ENCODE peak calls at places on chromosomes 11 and 22, in ten cellular contexts. G is body of pancreas, F is right lobe of liver, I is spleen, N is transverse colon, H is HCT116, B is uterus, C is Peyer's patch, A is esophagus muscularis mucosa, Y is A549. P is an unnamed sample. For H3K4me1, the result is how much of the 10 kb centered on the place peaks cover.

GRCh38 chr11:46611526-46612304 is 5.3 kb downstream of the HARBI1 start:
- DNase-seq in H (no peak), N (no peak), G (no peak), Y (no peak), C (no peak), I (no peak), B (no peak), A (no peak), F (no peak), P (no peak)

GRCh38 chr22:22390989-22391388 is 117.6 kb downstream of the ZNF280B start:
- DNase-seq in A (peak), B (no peak), F (no peak), Y (no peak), C (no peak), H (no peak), N (no peak), G (no peak), I (no peak), P (no peak)

GRCh38 chr11:88103337-88104206 is 71.7 kb downstream of the RAB38 start:
- DNase-seq in I (no peak), A (no peak), N (peak), G (peak), C (no peak), B (no peak), Y (peak), H (peak), F (peak), P (peak)

GRCh38 chr11:2803186-2804057 is 82.2 kb downstream of the CDKN1C start:
- DNase-seq in B (peak), H (no peak), C (peak), Y (no peak), N (peak), A (no peak), F (peak), G (peak), I (peak), P (peak)

GRCh38 chr22:38230108-38230825 is 28.5 kb downstream of the MAFF start:
- DNase-seq in B (no peak), Y (no peak), F (no peak), N (peak), A (no peak), I (no peak), C (peak), G (peak), H (no peak), P (no peak)

GRCh38 chr11:8318536-8318935 is 54.9 kb upstream of the LMO1 start:
- DNase-seq in G (no peak), C (peak), I (peak), A (no peak), H (no peak), Y (no peak), F (no peak), N (no peak), B (no peak), P (no peak)

GRCh38 chr11:121891134-121891533 is 224.9 kb downstream of the BLID start:
- DNase-seq in N (no peak), G (no peak), Y (no peak), F (no peak), B (no peak), H (no peak), A (no peak), C (no peak), I (no peak), P (no peak)

GRCh38 chr11:132202621-132203020 is 832.2 kb downstream of the NTM start:
- DNase-seq in N (no peak), I (no peak), Y (no peak), A (no peak), G (no peak), B (no peak), F (no peak), C (no peak), H (no peak), P (no peak)

GRCh38 chr11:23732026-23732425 is 764.8 kb upstream of the LUZP2 start:
- DNase-seq in F (no peak), I (peak), A (no peak), Y (no peak), H (no peak), N (no peak), B (no peak), C (no peak), G (no peak), P (no peak)

GRCh38 chr11:86608251-86608799 is 64.1 kb downstream of the ME3 start:
- DNase-seq in G (peak), I (no peak), A (peak), B (peak), N (peak), H (peak), F (peak), C (peak), Y (peak), P (peak)

GRCh38 chr11:1488575-1489180 is 2.1 kb upstream of the MOB2 start:
- DNase-seq in H (no peak), B (no peak), Y (no peak), F (no peak), G (peak), C (no peak), A (no peak), I (peak), N (no peak), P (no peak)

GRCh38 chr22:48496226-48496845 is 1331.3 kb downstream of the BRD1 start:
- DNase-seq in G (no peak), F (no peak), Y (no peak), C (peak), H (no peak), B (no peak), I (peak), A (no peak), N (no peak), P (no peak)

GRCh38 chr22:23278883-23279675 is 98.8 kb downstream of the BCR start:
- DNase-seq in G (peak), A (no peak), N (peak), B (peak), C (peak), H (no peak), F (no peak), I (no peak), Y (peak), P (no peak)

GRCh38 chr22:37329239-37330140 is 47.2 kb downstream of the CYTH4 start:
- DNase-seq in C (no peak), Y (no peak), N (no peak), B (no peak), A (no peak), H (no peak), I (no peak), G (no peak), F (no peak), P (no peak)

GRCh38 chr22:22878801-22879674 is 8.6 kb upstream of the IGLL5 start:
- DNase-seq in C (no peak), F (no peak), G (no peak), B (no peak), A (no peak), H (no peak), Y (no peak), N (no peak), I (no peak), P (no peak)

GRCh38 chr11:65786008-65786785 is 666 bp upstream of the OVOL1 start:
- DNase-seq in A (no peak), G (peak), N (no peak), I (no peak), Y (no peak), F (no peak), H (no peak), C (no peak), B (no peak), P (no peak)

GRCh38 chr11:31805037-31805628 is 6.0 kb downstream of the PAX6 start:
- DNase-seq in C (peak), B (no peak), A (peak), N (no peak), Y (no peak), I (no peak), G (no peak), F (no peak), H (no peak), P (no peak)

GRCh38 chr22:45688606-45689080 is 17.0 kb downstream of the ATXN10 start:
- DNase-seq in B (no peak), G (peak), Y (peak), I (no peak), A (no peak), H (peak), F (peak), C (no peak), N (no peak), P (no peak)

GRCh38 chr22:50261615-50262459 is at the start of gene MAPK12:
- DNase-seq in B (no peak), C (no peak), H (no peak), F (no peak), I (no peak), G (no peak), A (no peak), N (no peak), Y (no peak), P (no peak)

GRCh38 chr11:62646825-62647608 is 604 bp upstream of the GANAB start:
- DNase-seq in Y (no peak), G (no peak), N (no peak), F (peak), C (no peak), I (peak), H (no peak), A (no peak), B (no peak), P (no peak)

GRCh38 chr11:3959015-3959917 is 103.8 kb downstream of the STIM1 start:
- DNase-seq in F (no peak), C (no peak), N (no peak), A (no peak), G (no peak), I (no peak), B (no peak), Y (peak), H (no peak), P (no peak)

GRCh38 chr11:106101797-106102196 is 24.3 kb downstream of the AASDHPPT start:
- DNase-seq in I (no peak), G (no peak), N (no peak), C (no peak), Y (no peak), B (no peak), H (no peak), F (no peak), A (no peak), P (no peak)

GRCh38 chr22:23984430-23984829 is 4.5 kb downstream of the GSTT2 start:
- DNase-seq in Y (no peak), I (no peak), F (no peak), A (no peak), G (no peak), C (no peak), B (no peak), N (no peak), H (peak), P (no peak)

GRCh38 chr11:107699371-107700348 is 12.2 kb downstream of the SLN start:
- DNase-seq in F (no peak), C (no peak), Y (no peak), H (no peak), B (no peak), I (no peak), N (no peak), A (no peak), G (no peak), P (no peak)

GRCh38 chr22:27084130-27084529 is 426.7 kb downstream of the MIAT start:
- DNase-seq in B (no peak), N (no peak), C (no peak), F (no peak), A (no peak), I (no peak), Y (no peak), H (no peak), G (no peak), P (no peak)

GRCh38 chr11:95322546-95322945 is 91.5 kb upstream of the SESN3 start:
- DNase-seq in I (no peak), G (no peak), H (no peak), C (no peak), B (no peak), F (no peak), N (no peak), A (no peak), Y (no peak), P (no peak)

GRCh38 chr22:36253523-36254490 is 874 bp downstream of the APOL1 start:
- DNase-seq in C (no peak), A (no peak), G (peak), N (peak), B (peak), H (no peak), I (no peak), F (peak), Y (no peak), P (peak)

GRCh38 chr11:8230178-8230859 is 33.4 kb downstream of the LMO1 start:
- DNase-seq in F (no peak), H (no peak), I (peak), B (no peak), G (no peak), N (no peak), C (no peak), A (no peak), Y (no peak), P (no peak)

GRCh38 chr11:69950120-69950519 is 128.0 kb upstream of the ANO1 start:
- DNase-seq in H (peak), N (peak), G (no peak), I (peak), C (peak), A (no peak), F (peak), Y (peak), B (no peak), P (no peak)

GRCh38 chr11:76861490-76861953 is 804 bp downstream of the ACER3 start:
- DNase-seq in N (no peak), C (no peak), A (no peak), I (no peak), G (no peak), B (no peak), H (no peak), Y (no peak), F (no peak), P (no peak)

GRCh38 chr22:33389927-33390326 is 331.7 kb upstream of the SYN3 start:
- DNase-seq in G (no peak), A (no peak), H (no peak), I (no peak), N (no peak), B (no peak), C (no peak), F (no peak), Y (no peak), P (no peak)

GRCh38 chr11:69217276-69218105 is 61.8 kb downstream of the SMIM38 start:
- DNase-seq in H (no peak), C (peak), I (no peak), Y (no peak), G (peak), F (peak), B (no peak), A (no peak), N (peak), P (no peak)

GRCh38 chr22:26621663-26622062 is at the start of gene CRYBA4:
- DNase-seq in I (no peak), B (no peak), C (no peak), N (no peak), F (no peak), G (no peak), H (no peak), A (no peak), Y (no peak), P (no peak)

GRCh38 chr11:18731949-18732821 is 6.2 kb upstream of the IGSF22 start:
- DNase-seq in B (peak), C (peak), A (no peak), Y (peak), N (peak), F (no peak), H (peak), G (peak), I (no peak), P (peak)

GRCh38 chr11:69644962-69645675 is 4.2 kb downstream of the CCND1 start:
- DNase-seq in Y (no peak), C (no peak), H (no peak), A (no peak), I (peak), G (no peak), F (no peak), N (no peak), B (no peak), P (peak)

GRCh38 chr11:112958670-112959069 is 2.5 kb upstream of the NCAM1 start:
- DNase-seq in H (no peak), I (no peak), Y (peak), G (no peak), B (peak), C (no peak), N (no peak), F (no peak), A (no peak), P (no peak)

GRCh38 chr11:126262216-126262615 is 6.5 kb downstream of the SRPRA start:
- DNase-seq in I (no peak), C (no peak), A (no peak), H (no peak), B (no peak), F (no peak), N (no peak), Y (no peak), G (no peak), P (no peak)
- TF ChIP-seq POLR2A in I (no peak), C (no peak), A (no peak), H (no peak), B (no peak), F (no peak), N (no peak), Y (no peak), G (no peak), P (no peak)

DNA sequence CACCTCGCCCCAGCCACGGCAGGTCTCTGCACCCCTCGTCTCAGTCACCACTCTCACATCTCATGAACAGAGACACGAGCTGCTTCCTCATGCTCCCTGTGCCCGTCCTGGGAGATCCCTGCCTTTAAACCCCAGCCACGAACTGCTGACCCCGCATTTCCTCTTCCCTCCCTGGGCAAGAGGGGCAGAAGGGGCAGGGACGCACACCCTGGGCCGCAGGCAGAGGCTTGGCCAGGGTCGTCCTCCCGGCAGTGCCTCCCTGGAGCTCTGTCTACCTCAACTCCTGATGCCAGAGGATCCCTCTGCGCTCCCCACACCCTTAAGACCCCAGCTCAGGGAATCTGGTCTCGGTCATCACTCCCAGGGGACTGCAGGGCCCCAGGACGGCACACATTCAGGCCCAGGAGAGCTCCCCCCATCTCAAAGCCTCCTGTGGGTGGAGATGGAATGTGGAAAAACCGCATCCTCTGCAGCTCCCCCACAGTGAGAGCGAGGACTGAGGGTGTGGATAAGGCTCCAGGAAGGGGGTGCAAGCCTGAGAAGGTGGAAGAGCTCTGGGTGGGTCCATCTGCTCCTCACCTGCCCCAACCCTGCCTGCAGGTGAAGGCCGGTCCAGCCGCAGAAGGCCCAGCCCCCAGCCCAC is 1.2 kb downstream of the BID start:
- DNase-seq in I (peak), F (no peak), Y (no peak), A (no peak), H (no peak), C (peak), N (no peak), B (no peak), G (peak), P (peak)
- H3K4me1 ChIP-seq in I (half or more), F (under half), Y (under half), A (under half), H (under half), C (under half), N (half or more), B (under half), G (under half), P (under half)

GRCh38 chr11:126333142-126333541 is 22.3 kb upstream of the ST3GAL4 start:
- DNase-seq in H (no peak), A (no peak), F (no peak), B (no peak), I (no peak), C (no peak), Y (no peak), G (no peak), N (no peak), P (no peak)
- H3K27ac ChIP-seq in H (no peak), A (no peak), F (no peak), B (no peak), I (no peak), C (no peak), Y (no peak), G (no peak), N (no peak), P (peak)

GRCh38 chr11:67352546-67353316 is 615 bp downstream of the POLD4 start:
- DNase-seq in H (no peak), C (peak), A (no peak), I (peak), G (no peak), Y (no peak), B (peak), F (no peak), N (peak), P (peak)

GRCh38 chr11:67355023-67355793 is 1.9 kb upstream of the POLD4 start:
- DNase-seq in C (no peak), I (peak), N (no peak), A (no peak), F (no peak), H (no peak), G (peak), B (no peak), Y (peak), P (no peak)

GRCh38 chr11:67353317-67354313 is at the start of gene POLD4:
- DNase-seq in F (peak), I (peak), G (peak), B (peak), C (peak), A (peak), N (peak), H (no peak), Y (peak), P (peak)

GRCh38 chr11:67355794-67356550 is 2.6 kb upstream of the POLD4 start:
- DNase-seq in Y (peak), N (peak), H (no peak), C (no peak), A (no peak), G (no peak), I (no peak), F (no peak), B (no peak), P (no peak)

DNA sequence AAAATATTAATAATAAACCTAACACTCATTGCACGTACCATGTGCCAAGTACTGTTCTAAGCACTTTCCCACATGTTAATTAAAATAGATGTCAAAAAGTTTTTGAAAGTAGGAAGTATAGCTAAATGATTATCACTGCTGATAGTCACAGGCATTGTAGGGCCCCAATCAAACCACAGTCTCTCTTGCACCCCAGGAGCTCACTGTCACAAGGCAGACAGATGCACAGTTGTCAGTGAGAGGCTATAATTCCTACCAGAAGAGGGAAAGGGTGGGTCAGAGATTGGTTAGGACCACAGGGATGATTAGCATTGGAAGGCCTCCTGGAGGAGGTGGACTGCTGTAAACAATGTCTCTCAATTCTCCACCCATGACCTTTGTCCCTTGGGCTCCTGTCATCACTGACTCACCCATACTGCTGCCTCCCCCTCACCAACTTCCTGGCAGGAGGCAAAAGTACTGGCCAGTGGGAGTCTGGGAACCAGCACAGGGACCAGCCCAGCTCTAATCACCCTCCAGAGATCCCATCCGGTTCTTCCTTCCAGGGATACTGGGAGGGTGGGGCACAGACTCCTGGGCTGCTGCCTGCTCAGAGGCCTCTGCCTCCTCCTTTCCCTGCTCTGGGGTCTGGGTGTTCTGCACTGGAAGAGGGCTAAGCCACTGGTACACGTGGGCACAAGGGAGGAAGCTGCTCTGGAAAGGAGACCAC is 1.1 kb upstream of the POLD4 start:
- DNase-seq in C (peak), A (no peak), I (peak), N (peak), H (peak), F (peak), B (peak), G (peak), Y (peak), P (peak)
- TF ChIP-seq POLR2A in C (peak), A (no peak), I (no peak), N (peak), H (no peak), F (peak), B (no peak), G (no peak), Y (peak), P (peak)

GRCh38 chr11:19774329-19774728 is 61.7 kb downstream of the NAV2 start:
- DNase-seq in Y (no peak), H (no peak), C (no peak), F (no peak), A (no peak), N (no peak), B (no peak), G (no peak), I (no peak), P (no peak)
- H3K4me1 ChIP-seq in Y (under half), H (under half), C (under half), F (under half), A (under half), N (under half), B (under half), G (under half), I (under half), P (under half)

GRCh38 chr11:125465701-125466100 is 30.4 kb downstream of the FEZ1 start:
- DNase-seq in F (no peak), G (no peak), Y (no peak), C (no peak), I (no peak), B (no peak), H (no peak), A (no peak), N (no peak), P (no peak)

GRCh38 chr11:125464266-125464662 is 31.8 kb downstream of the FEZ1 start:
- DNase-seq in B (no peak), G (no peak), Y (peak), H (no peak), A (no peak), N (no peak), C (no peak), I (no peak), F (no peak), P (no peak)

GRCh38 chr11:125465254-125465653 is 30.8 kb downstream of the FEZ1 start:
- DNase-seq in H (no peak), G (no peak), I (no peak), Y (no peak), B (no peak), A (no peak), N (no peak), C (no peak), F (no peak), P (no peak)

GRCh38 chr11:125464671-125465070 is 31.4 kb downstream of the FEZ1 start:
- DNase-seq in Y (no peak), N (no peak), B (no peak), F (no peak), A (no peak), I (no peak), G (no peak), H (no peak), C (no peak), P (no peak)

GRCh38 chr11:125463590-125464265 is 32.3 kb downstream of the FEZ1 start:
- DNase-seq in H (no peak), N (no peak), Y (no peak), G (no peak), F (no peak), A (no peak), I (no peak), C (no peak), B (no peak), P (no peak)
- H3K27ac ChIP-seq in H (no peak), N (no peak), Y (no peak), G (no peak), F (no peak), A (no peak), I (no peak), C (no peak), B (no peak), P (no peak)